ENCODE peak calls at places on chromosomes 16 and 17, in nine cellular contexts. One of them, this sample, is unnamed.

GRCh38 chr17:45410144-45411091 is 22.3 kb downstream of the ARHGAP27 start:
- DNase-seq in NCI-H1092: no peak
- DNase-seq in pancreas: no peak
- DNase-seq in T-helper 2 cell: peak; percentile 47
- DNase-seq in Daoy: no peak
- DNase-seq in head of caudate nucleus: no peak
- DNase-seq in HEK293T: no peak
- DNase-seq in amniotic epithelial cell: no peak
- DNase-seq in NCI-H748 treated with DMSO at 0.1 percent for 48 hours: no peak
- DNase-seq in this sample: peak; percentile 45

GRCh38 chr16:11852092-11852809 is 909 bp upstream of the RSL1D1 start:
- DNase-seq in NCI-H1092: peak; percentile 11
- DNase-seq in NCI-H748 treated with DMSO at 0.1 percent for 48 hours: no peak
- DNase-seq in T-helper 2 cell: no peak
- DNase-seq in HEK293T: no peak
- DNase-seq in Daoy: no peak
- DNase-seq in amniotic epithelial cell: no peak
- DNase-seq in head of caudate nucleus: no peak
- DNase-seq in pancreas: no peak
- DNase-seq in this sample: no peak

GRCh38 chr16:74730049-74730683 is 29.5 kb upstream of the MLKL start:
- DNase-seq in pancreas: peak; percentile 70
- DNase-seq in T-helper 2 cell: no peak
- DNase-seq in NCI-H748 treated with DMSO at 0.1 percent for 48 hours: no peak
- DNase-seq in amniotic epithelial cell: peak; percentile 72
- DNase-seq in NCI-H1092: no peak
- DNase-seq in HEK293T: no peak
- DNase-seq in Daoy: no peak
- DNase-seq in head of caudate nucleus: no peak
- DNase-seq in this sample: no peak

GRCh38 chr17:27082023-27082774 is 211.7 kb upstream of the WSB1 start:
- DNase-seq in amniotic epithelial cell: no peak
- DNase-seq in Daoy: no peak
- DNase-seq in HEK293T: no peak
- DNase-seq in T-helper 2 cell: no peak
- DNase-seq in NCI-H1092: no peak
- DNase-seq in pancreas: no peak
- DNase-seq in head of caudate nucleus: no peak
- DNase-seq in NCI-H748 treated with DMSO at 0.1 percent for 48 hours: no peak
- DNase-seq in this sample: no peak

GRCh38 chr17:59617141-59617757 is 2.4 kb upstream of the CLTC start:
- DNase-seq in NCI-H1092: no peak
- DNase-seq in HEK293T: no peak
- DNase-seq in head of caudate nucleus: no peak
- DNase-seq in pancreas: no peak
- DNase-seq in amniotic epithelial cell: no peak
- DNase-seq in Daoy: peak; percentile 3
- DNase-seq in NCI-H748 treated with DMSO at 0.1 percent for 48 hours: no peak
- DNase-seq in T-helper 2 cell: no peak
- DNase-seq in this sample: no peak

GRCh38 chr16:88013766-88014165 is 62.5 kb downstream of the BANP start:
- DNase-seq in pancreas: no peak
- DNase-seq in NCI-H748 treated with DMSO at 0.1 percent for 48 hours: no peak
- DNase-seq in NCI-H1092: no peak
- DNase-seq in head of caudate nucleus: no peak
- DNase-seq in HEK293T: no peak
- DNase-seq in Daoy: peak; percentile 10
- DNase-seq in amniotic epithelial cell: no peak
- DNase-seq in T-helper 2 cell: no peak
- DNase-seq in this sample: no peak

GRCh38 chr17:62933986-62934385 is 32.0 kb upstream of the TANC2 start:
- DNase-seq in head of caudate nucleus: no peak
- DNase-seq in NCI-H748 treated with DMSO at 0.1 percent for 48 hours: peak; percentile 42
- DNase-seq in pancreas: no peak
- DNase-seq in HEK293T: no peak
- DNase-seq in amniotic epithelial cell: peak; percentile 69
- DNase-seq in NCI-H1092: peak; percentile 5
- DNase-seq in Daoy: no peak
- DNase-seq in T-helper 2 cell: no peak
- DNase-seq in this sample: no peak

GRCh38 chr16:80518436-80518835 is 22.4 kb upstream of the DYNLRB2 start:
- DNase-seq in NCI-H1092: no peak
- DNase-seq in Daoy: peak; percentile 16
- DNase-seq in amniotic epithelial cell: no peak
- DNase-seq in NCI-H748 treated with DMSO at 0.1 percent for 48 hours: no peak
- DNase-seq in pancreas: no peak
- DNase-seq in T-helper 2 cell: no peak
- DNase-seq in head of caudate nucleus: no peak
- DNase-seq in HEK293T: no peak
- DNase-seq in this sample: peak; percentile 21

GRCh38 chr17:73142763-73143395 is 21.9 kb upstream of the SSTR2 start:
- DNase-seq in T-helper 2 cell: no peak
- DNase-seq in HEK293T: no peak
- DNase-seq in pancreas: no peak
- DNase-seq in NCI-H1092: no peak
- DNase-seq in Daoy: peak; percentile 75
- DNase-seq in NCI-H748 treated with DMSO at 0.1 percent for 48 hours: no peak
- DNase-seq in head of caudate nucleus: no peak
- DNase-seq in amniotic epithelial cell: peak; percentile 40
- DNase-seq in this sample: no peak

GRCh38 chr17:80792373-80792781 is 199.3 kb upstream of the CHMP6 start:
- DNase-seq in head of caudate nucleus: no peak
- DNase-seq in NCI-H748 treated with DMSO at 0.1 percent for 48 hours: no peak
- DNase-seq in pancreas: no peak
- DNase-seq in amniotic epithelial cell: peak; percentile 25
- DNase-seq in NCI-H1092: no peak
- DNase-seq in HEK293T: no peak
- DNase-seq in Daoy: peak; percentile 46
- DNase-seq in T-helper 2 cell: no peak
- DNase-seq in this sample: no peak

GRCh38 chr16:50234771-50235556 is 31.4 kb upstream of the ADCY7 start:
- DNase-seq in pancreas: no peak
- DNase-seq in amniotic epithelial cell: peak; percentile 39
- DNase-seq in NCI-H1092: no peak
- DNase-seq in HEK293T: no peak
- DNase-seq in NCI-H748 treated with DMSO at 0.1 percent for 48 hours: no peak
- DNase-seq in head of caudate nucleus: no peak
- DNase-seq in Daoy: no peak
- DNase-seq in T-helper 2 cell: no peak
- DNase-seq in this sample: no peak